ENCODE peak calls at places on chromosomes 5 and 9, in five cellular contexts. One of them, this sample, is unnamed.

GRCh38 chr5:146426853-146427618 is 20.1 kb upstream of the TCERG1 start:
- DNase-seq in thoracic aorta: no peak
- DNase-seq in CD4-positive, CD25-positive, alpha-beta regulatory T cell: no peak
- DNase-seq in tibial nerve: no peak
- DNase-seq in small intestine: peak; percentile 42
- DNase-seq in this sample: no peak

GRCh38 chr5:143554918-143555477 is 151.5 kb upstream of the NR3C1 start:
- DNase-seq in thoracic aorta: no peak
- DNase-seq in tibial nerve: no peak
- DNase-seq in CD4-positive, CD25-positive, alpha-beta regulatory T cell: no peak
- DNase-seq in small intestine: peak; percentile 67
- DNase-seq in this sample: no peak

GRCh38 chr9:14652729-14653377 is 40.4 kb downstream of the ZDHHC21 start:
- DNase-seq in thoracic aorta: no peak
- DNase-seq in tibial nerve: no peak
- DNase-seq in CD4-positive, CD25-positive, alpha-beta regulatory T cell: no peak
- DNase-seq in small intestine: peak; percentile 80
- DNase-seq in this sample: no peak

GRCh38 chr9:135136481-135136880 is 49.0 kb downstream of the OLFM1 start:
- DNase-seq in thoracic aorta: no peak
- DNase-seq in tibial nerve: no peak
- DNase-seq in CD4-positive, CD25-positive, alpha-beta regulatory T cell: no peak
- DNase-seq in small intestine: no peak
- DNase-seq in this sample: no peak

GRCh38 chr9:134930404-134930803 is 12.7 kb upstream of the FCN1 start:
- DNase-seq in CD4-positive, CD25-positive, alpha-beta regulatory T cell: no peak
- DNase-seq in tibial nerve: no peak
- DNase-seq in small intestine: no peak
- DNase-seq in thoracic aorta: no peak
- DNase-seq in this sample: no peak

GRCh38 chr9:105884416-105884815 is 190.1 kb downstream of the TMEM38B start:
- DNase-seq in thoracic aorta: no peak
- DNase-seq in small intestine: no peak
- DNase-seq in CD4-positive, CD25-positive, alpha-beta regulatory T cell: no peak
- DNase-seq in tibial nerve: no peak
- DNase-seq in this sample: no peak

GRCh38 chr5:127428748-127429147 is 88.7 kb upstream of the PRRC1 start:
- DNase-seq in tibial nerve: no peak
- DNase-seq in small intestine: peak; percentile 79
- DNase-seq in thoracic aorta: no peak
- DNase-seq in CD4-positive, CD25-positive, alpha-beta regulatory T cell: no peak
- DNase-seq in this sample: no peak

GRCh38 chr9:109555215-109555614 is 57.1 kb upstream of the PTPN3 start:
- DNase-seq in small intestine: no peak
- DNase-seq in CD4-positive, CD25-positive, alpha-beta regulatory T cell: no peak
- DNase-seq in thoracic aorta: no peak
- DNase-seq in tibial nerve: no peak
- DNase-seq in this sample: no peak

GRCh38 chr9:128715436-128715750 is 8.5 kb downstream of the ZDHHC12 start:
- DNase-seq in tibial nerve: no peak
- DNase-seq in small intestine: no peak
- DNase-seq in CD4-positive, CD25-positive, alpha-beta regulatory T cell: no peak
- DNase-seq in thoracic aorta: no peak
- DNase-seq in this sample: no peak

GRCh38 chr5:52657231-52657645 is 130.5 kb upstream of the ITGA1 start:
- DNase-seq in tibial nerve: no peak
- DNase-seq in CD4-positive, CD25-positive, alpha-beta regulatory T cell: no peak
- DNase-seq in thoracic aorta: no peak
- DNase-seq in small intestine: peak; percentile 59
- DNase-seq in this sample: no peak

GRCh38 chr5:180381428-180381827 is 28.3 kb upstream of the GFPT2 start:
- DNase-seq in small intestine: no peak
- DNase-seq in tibial nerve: no peak
- DNase-seq in thoracic aorta: no peak
- DNase-seq in CD4-positive, CD25-positive, alpha-beta regulatory T cell: no peak
- DNase-seq in this sample: no peak

GRCh38 chr9:127437497-127438264 is 13.5 kb downstream of the ZNF79 start:
- DNase-seq in thoracic aorta: no peak
- DNase-seq in small intestine: no peak
- DNase-seq in tibial nerve: no peak
- DNase-seq in CD4-positive, CD25-positive, alpha-beta regulatory T cell: peak; percentile 13
- DNase-seq in this sample: no peak

GRCh38 chr9:98121096-98121495 is 2.1 kb upstream of the TRIM14 start:
- DNase-seq in tibial nerve: no peak
- DNase-seq in small intestine: peak; percentile 82
- DNase-seq in thoracic aorta: no peak
- DNase-seq in CD4-positive, CD25-positive, alpha-beta regulatory T cell: no peak
- DNase-seq in this sample: no peak

GRCh38 chr9:98124637-98125426 is 5.8 kb upstream of the TRIM14 start:
- DNase-seq in thoracic aorta: no peak
- DNase-seq in tibial nerve: no peak
- DNase-seq in CD4-positive, CD25-positive, alpha-beta regulatory T cell: no peak
- DNase-seq in small intestine: no peak
- DNase-seq in this sample: no peak

GRCh38 chr9:98118640-98119601 is at the start of gene TRIM14:
- DNase-seq in thoracic aorta: no peak
- DNase-seq in tibial nerve: peak; percentile 22
- DNase-seq in small intestine: peak; percentile 89
- DNase-seq in CD4-positive, CD25-positive, alpha-beta regulatory T cell: peak; percentile 62
- DNase-seq in this sample: no peak

GRCh38 chr9:98117984-98118639 is 910 bp downstream of the TRIM14 start:
- DNase-seq in thoracic aorta: no peak
- DNase-seq in tibial nerve: no peak
- DNase-seq in small intestine: peak; percentile 97
- DNase-seq in CD4-positive, CD25-positive, alpha-beta regulatory T cell: peak; percentile 27
- DNase-seq in this sample: no peak

GRCh38 chr9:98120476-98120875 is 1.5 kb upstream of the TRIM14 start:
- DNase-seq in tibial nerve: no peak
- DNase-seq in thoracic aorta: no peak
- DNase-seq in small intestine: peak; percentile 96
- DNase-seq in CD4-positive, CD25-positive, alpha-beta regulatory T cell: no peak
- DNase-seq in this sample: no peak
- H3K4me3 ChIP-seq in tibial nerve: no peak overlapping the region
- H3K4me3 ChIP-seq in thoracic aorta: no peak overlapping the region
- H3K4me3 ChIP-seq in small intestine: no peak overlapping the region
- H3K4me3 ChIP-seq in CD4-positive, CD25-positive, alpha-beta regulatory T cell: peak overlapping the region; percentile 73
- H3K4me3 ChIP-seq in this sample: no peak overlapping the region

GRCh38 chr5:178234121-178234752 is 1.6 kb upstream of the PHYKPL start:
- DNase-seq in tibial nerve: no peak
- DNase-seq in small intestine: no peak
- DNase-seq in CD4-positive, CD25-positive, alpha-beta regulatory T cell: no peak
- DNase-seq in thoracic aorta: no peak
- DNase-seq in this sample: no peak

GRCh38 chr5:178230879-178231735 is 1.5 kb downstream of the PHYKPL start:
- DNase-seq in thoracic aorta: no peak
- DNase-seq in tibial nerve: no peak
- DNase-seq in CD4-positive, CD25-positive, alpha-beta regulatory T cell: no peak
- DNase-seq in small intestine: peak; percentile 92
- DNase-seq in this sample: no peak

GRCh38 chr5:178232124-178232919 is at the start of gene PHYKPL:
- DNase-seq in small intestine: peak; percentile 64
- DNase-seq in CD4-positive, CD25-positive, alpha-beta regulatory T cell: peak; percentile 66
- DNase-seq in thoracic aorta: no peak
- DNase-seq in tibial nerve: peak; percentile 35
- DNase-seq in this sample: peak; percentile 84

GRCh38 chr5:178231736-178232123 is 872 bp downstream of the PHYKPL start:
- DNase-seq in CD4-positive, CD25-positive, alpha-beta regulatory T cell: no peak
- DNase-seq in tibial nerve: no peak
- DNase-seq in thoracic aorta: no peak
- DNase-seq in small intestine: no peak
- DNase-seq in this sample: peak; percentile 72

DNA sequence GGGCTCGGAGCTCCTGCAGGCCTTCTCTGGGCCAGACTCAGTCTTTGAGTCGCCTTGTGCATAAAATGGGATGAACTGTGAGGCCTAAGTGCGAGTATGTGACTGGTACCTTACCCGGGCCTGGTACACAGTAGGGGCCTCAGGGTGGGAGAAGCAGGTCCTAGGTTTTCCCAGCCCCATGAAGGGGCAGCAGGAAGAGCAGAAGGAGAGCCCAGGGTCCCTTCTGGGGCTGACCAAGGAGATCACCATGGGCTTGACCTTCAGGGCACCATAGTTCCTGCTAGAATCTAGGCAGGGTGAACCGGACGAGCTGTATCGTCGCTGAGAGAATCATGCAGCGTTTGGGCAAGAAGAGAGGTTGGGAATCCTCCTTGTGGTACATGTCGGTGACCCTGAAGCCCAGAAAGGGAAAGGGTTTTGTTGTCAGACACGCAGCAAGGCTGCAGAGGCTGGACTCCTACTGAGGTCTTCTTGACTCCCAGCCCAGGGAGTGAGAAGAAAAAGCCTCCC is 373 bp upstream of the PHYKPL start:
- DNase-seq in CD4-positive, CD25-positive, alpha-beta regulatory T cell: no peak
- DNase-seq in small intestine: no peak
- DNase-seq in thoracic aorta: no peak
- DNase-seq in tibial nerve: no peak
- DNase-seq in this sample: no peak
- H3K4me1 ChIP-seq in CD4-positive, CD25-positive, alpha-beta regulatory T cell: peaks cover 38% of the 10 kb centered on the region
- H3K4me1 ChIP-seq in small intestine: peaks cover 7% of the 10 kb centered on the region
- H3K4me1 ChIP-seq in thoracic aorta: peaks cover 15% of the 10 kb centered on the region
- H3K4me1 ChIP-seq in tibial nerve: peaks cover 37% of the 10 kb centered on the region
- H3K4me1 ChIP-seq in this sample: peaks cover 41% of the 10 kb centered on the region

DNA sequence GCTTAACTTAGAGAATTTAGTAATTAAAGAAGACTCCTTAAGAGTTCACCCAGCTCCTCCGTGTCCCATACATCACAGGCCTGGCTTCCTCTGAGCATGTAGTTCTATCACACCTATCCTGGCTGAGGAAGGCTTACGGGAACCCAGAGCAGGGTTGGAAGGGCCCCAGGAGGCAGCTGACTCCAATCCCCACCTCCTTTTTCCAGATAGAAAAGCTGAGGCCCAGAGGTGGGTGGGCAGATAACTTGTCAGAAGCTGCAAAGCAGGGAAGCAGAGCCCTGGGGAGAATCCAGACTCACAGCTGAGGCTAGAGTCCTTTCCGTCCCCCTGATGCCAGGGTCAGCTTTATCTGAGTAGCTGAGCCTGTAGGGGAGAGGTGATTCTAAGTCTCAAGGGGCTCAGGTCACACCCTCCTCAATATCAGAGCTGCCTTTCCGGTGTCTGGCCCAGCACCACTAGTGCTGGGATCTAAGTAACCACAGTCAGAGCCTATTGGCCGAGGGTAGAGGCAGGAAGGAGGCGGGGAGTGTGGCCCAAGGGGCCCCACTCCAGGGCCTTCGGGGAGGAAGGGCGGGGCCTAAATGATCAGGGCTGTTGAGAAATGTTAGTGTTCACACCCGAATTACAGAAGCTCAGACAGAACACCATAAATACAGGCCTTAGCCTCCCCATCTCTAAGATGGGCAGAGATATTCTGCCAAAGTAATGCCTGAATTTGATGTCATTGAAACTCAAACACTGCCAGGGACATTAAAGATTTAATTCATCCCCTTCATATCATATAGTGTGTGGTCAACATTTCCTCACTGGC is 9.9 kb downstream of the CCDC69 start:
- DNase-seq in tibial nerve: peak; percentile 64
- DNase-seq in thoracic aorta: no peak
- DNase-seq in CD4-positive, CD25-positive, alpha-beta regulatory T cell: peak; percentile 79
- DNase-seq in small intestine: peak; percentile 77
- DNase-seq in this sample: peak; percentile 88
- H3K4me3 ChIP-seq in tibial nerve: no peak overlapping the region
- H3K4me3 ChIP-seq in thoracic aorta: peak overlapping the region; percentile 14
- H3K4me3 ChIP-seq in CD4-positive, CD25-positive, alpha-beta regulatory T cell: peak overlapping the region; percentile 87
- H3K4me3 ChIP-seq in small intestine: peak overlapping the region; percentile 27
- H3K4me3 ChIP-seq in this sample: no peak overlapping the region

GRCh38 chr9:133578524-133579230 is 30.5 kb downstream of the FAM163B start:
- DNase-seq in tibial nerve: no peak
- DNase-seq in thoracic aorta: no peak
- DNase-seq in CD4-positive, CD25-positive, alpha-beta regulatory T cell: no peak
- DNase-seq in small intestine: no peak
- DNase-seq in this sample: no peak
- H3K4me1 ChIP-seq in tibial nerve: peaks cover 4% of the 10 kb centered on the region
- H3K4me1 ChIP-seq in thoracic aorta: no peaks in the 10 kb centered on the region
- H3K4me1 ChIP-seq in CD4-positive, CD25-positive, alpha-beta regulatory T cell: no peaks in the 10 kb centered on the region
- H3K4me1 ChIP-seq in small intestine: no peaks in the 10 kb centered on the region
- H3K4me1 ChIP-seq in this sample: no peaks in the 10 kb centered on the region

DNA sequence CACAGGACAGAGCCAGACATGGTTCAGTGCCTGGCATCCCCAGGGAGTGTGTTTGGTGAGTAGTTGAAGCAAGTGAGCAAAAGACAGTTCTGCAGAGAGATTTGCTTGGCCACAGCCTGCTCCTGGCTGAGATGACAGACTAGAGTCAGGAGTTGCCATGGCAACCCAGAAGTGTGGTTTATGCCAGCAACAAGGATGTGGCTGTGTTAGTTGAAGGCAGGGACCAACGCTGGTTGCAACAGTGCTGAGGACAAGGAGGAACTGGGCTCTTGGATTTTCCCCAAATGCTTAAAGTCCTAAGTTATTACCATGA is 2.7 kb downstream of the NXNL2 start:
- DNase-seq in tibial nerve: peak; percentile 62
- DNase-seq in small intestine: no peak
- DNase-seq in CD4-positive, CD25-positive, alpha-beta regulatory T cell: no peak
- DNase-seq in thoracic aorta: peak; percentile 86
- DNase-seq in this sample: peak; percentile 93
- H3K4me3 ChIP-seq in tibial nerve: no peak overlapping the region
- H3K4me3 ChIP-seq in small intestine: no peak overlapping the region
- H3K4me3 ChIP-seq in CD4-positive, CD25-positive, alpha-beta regulatory T cell: no peak overlapping the region
- H3K4me3 ChIP-seq in thoracic aorta: peak overlapping the region; percentile 4
- H3K4me3 ChIP-seq in this sample: no peak overlapping the region

GRCh38 chr9:91065231-91066041 is 263.8 kb downstream of the SYK start:
- DNase-seq in small intestine: no peak
- DNase-seq in CD4-positive, CD25-positive, alpha-beta regulatory T cell: no peak
- DNase-seq in thoracic aorta: no peak
- DNase-seq in tibial nerve: no peak
- DNase-seq in this sample: no peak
- H3K4me1 ChIP-seq in small intestine: peaks cover 11% of the 10 kb centered on the region
- H3K4me1 ChIP-seq in CD4-positive, CD25-positive, alpha-beta regulatory T cell: no peaks in the 10 kb centered on the region
- H3K4me1 ChIP-seq in thoracic aorta: peaks cover 4% of the 10 kb centered on the region
- H3K4me1 ChIP-seq in tibial nerve: peaks cover 12% of the 10 kb centered on the region
- H3K4me1 ChIP-seq in this sample: no peaks in the 10 kb centered on the region

DNA sequence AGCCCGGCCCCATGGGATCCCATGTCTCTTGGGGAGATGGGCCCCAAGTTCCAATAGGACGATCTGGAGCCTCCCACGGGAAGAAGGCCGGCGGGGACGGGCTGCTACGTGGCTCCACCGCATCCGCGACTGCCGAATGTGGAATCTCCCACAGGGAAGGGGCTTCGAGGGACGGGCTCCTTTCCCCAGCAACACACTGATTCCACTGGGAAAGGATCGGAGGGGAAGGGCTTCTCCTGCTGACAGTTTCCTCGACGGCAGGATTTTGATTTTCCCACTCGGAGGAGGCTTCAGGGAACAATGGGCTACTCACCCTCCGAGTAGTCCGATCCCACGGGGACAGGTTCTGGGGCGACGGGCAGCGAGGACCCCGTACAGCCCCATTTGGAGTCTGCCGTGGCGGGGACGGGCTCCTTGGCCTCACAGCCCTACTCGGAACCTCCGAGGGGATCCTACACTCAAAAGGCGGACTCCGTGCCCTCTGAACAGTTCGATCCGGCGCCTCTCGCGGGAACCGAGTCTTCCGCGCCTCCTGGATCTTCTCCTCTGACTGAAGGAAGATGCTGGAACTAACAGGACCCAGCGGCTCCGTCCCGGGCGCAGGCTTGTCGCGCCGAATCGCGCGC is 1.3 kb downstream of the PROB1 start:
- DNase-seq in tibial nerve: no peak
- DNase-seq in thoracic aorta: no peak
- DNase-seq in small intestine: peak; percentile 23
- DNase-seq in CD4-positive, CD25-positive, alpha-beta regulatory T cell: no peak
- DNase-seq in this sample: no peak
- H3K4me3 ChIP-seq in tibial nerve: peak overlapping the region; percentile 57
- H3K4me3 ChIP-seq in thoracic aorta: peak overlapping the region; percentile 67
- H3K4me3 ChIP-seq in small intestine: peak overlapping the region; percentile 50
- H3K4me3 ChIP-seq in CD4-positive, CD25-positive, alpha-beta regulatory T cell: peak overlapping the region; percentile 72
- H3K4me3 ChIP-seq in this sample: peak overlapping the region; percentile 49

GRCh38 chr5:76473676-76474075 is 70.6 kb downstream of the IQGAP2 start:
- DNase-seq in CD4-positive, CD25-positive, alpha-beta regulatory T cell: peak; percentile 38
- DNase-seq in tibial nerve: no peak
- DNase-seq in small intestine: peak; percentile 34
- DNase-seq in thoracic aorta: no peak
- DNase-seq in this sample: no peak
- H3K4me1 ChIP-seq in CD4-positive, CD25-positive, alpha-beta regulatory T cell: peaks cover 58% of the 10 kb centered on the region
- H3K4me1 ChIP-seq in tibial nerve: no peaks in the 10 kb centered on the region
- H3K4me1 ChIP-seq in small intestine: peaks cover 10% of the 10 kb centered on the region
- H3K4me1 ChIP-seq in thoracic aorta: no peaks in the 10 kb centered on the region
- H3K4me1 ChIP-seq in this sample: no peaks in the 10 kb centered on the region